ENCODE peak calls at places on chromosomes 5 and 9, in six cellular contexts. M is posterior cingulate gyrus, Z is cardiac fibroblast, Q is endothelial cell, U is NCI-H69, N is WERI-Rb-1. V is an unnamed sample.
A peak's percentile ranks its signal among the peaks of the same experiment; 100 is the strongest.

GRCh38 chr9:97985058-97985861 is 2.1 kb downstream of the ANP32B start:
- DNase-seq in M (no peak), Z (peak; percentile 43), Q (no peak), U (no peak), N (peak; percentile 53), V (no peak)

GRCh38 chr9:77015291-77016048 is 4.0 kb upstream of the FOXB2 start:
- DNase-seq in M (no peak), Z (no peak), Q (no peak), U (peak; percentile 58), N (no peak), V (no peak)

GRCh38 chr9:98571643-98572042 is 137.1 kb downstream of the GABBR2 start:
- DNase-seq in M (no peak), Z (no peak), Q (no peak), U (no peak), N (no peak), V (no peak)

GRCh38 chr9:38343037-38343436 is 49.5 kb upstream of the ALDH1B1 start:
- DNase-seq in M (no peak), Z (no peak), Q (no peak), U (no peak), N (no peak), V (no peak)

GRCh38 chr5:159814810-159815585 is 101.3 kb upstream of the ADRA1B start:
- DNase-seq in M (no peak), Z (peak; percentile 43), Q (no peak), U (no peak), N (no peak), V (no peak)

GRCh38 chr5:174789596-174789995 is 65.2 kb downstream of the MSX2 start:
- DNase-seq in M (no peak), Z (no peak), Q (no peak), U (no peak), N (no peak), V (no peak)

GRCh38 chr5:42377496-42377895 is 45.7 kb upstream of the GHR start:
- DNase-seq in M (no peak), Z (peak; percentile 71), Q (no peak), U (no peak), N (no peak), V (no peak)

GRCh38 chr9:35910613-35911488 is 1.6 kb downstream of the SPAAR start:
- DNase-seq in M (no peak), Z (peak; percentile 83), Q (peak; percentile 48), U (peak; percentile 56), N (peak; percentile 54), V (peak; percentile 48)

GRCh38 chr5:160656961-160657570 is 194.9 kb downstream of the ATP10B start:
- DNase-seq in M (no peak), Z (no peak), Q (no peak), U (no peak), N (no peak), V (no peak)

GRCh38 chr9:84856181-84856632 is 186.7 kb downstream of the NTRK2 start:
- DNase-seq in M (no peak), Z (no peak), Q (no peak), U (no peak), N (no peak), V (no peak)

GRCh38 chr5:54902817-54903473 is 82.4 kb downstream of the ESM1 start:
- DNase-seq in M (no peak), Z (peak; percentile 66), Q (no peak), U (peak; percentile 18), N (no peak), V (no peak)

GRCh38 chr5:120507826-120508463 is 43.8 kb downstream of the PRR16 start:
- DNase-seq in M (no peak), Z (no peak), Q (no peak), U (no peak), N (no peak), V (no peak)

V was measured in BE2C.